ENCODE peak calls at places on chromosomes 3 and 15, in nine cellular contexts. K is SJSA1, H is thyroid gland, A is right cardiac atrium, X is body of pancreas, P is H7, E is HL-60, U is neural progenitor cell, Z is Peyer's patch. O is an unnamed sample. For H3K27me3, the result is how much of the 10 kb centered on the place peaks cover.

GRCh38 chr3:101070260-101071121 is 77.3 kb upstream of the ABI3BP start:
- DNase-seq in E (peak), A (peak), X (peak), U (peak), K (no peak), P (peak), Z (peak), H (peak), O (peak)

GRCh38 chr15:91535856-91536500 is 317.5 kb upstream of the SLCO3A1 start:
- DNase-seq in Z (no peak), A (no peak), E (no peak), H (no peak), U (no peak), K (no peak), X (no peak), P (no peak), O (no peak)

GRCh38 chr3:140296796-140297352 is 361.9 kb downstream of the CLSTN2 start:
- DNase-seq in X (no peak), U (no peak), Z (no peak), E (no peak), H (no peak), P (no peak), K (no peak), A (no peak), O (no peak)

GRCh38 chr15:99371180-99372103 is 120.2 kb downstream of the LRRC28 start:
- DNase-seq in A (no peak), P (no peak), H (no peak), E (no peak), X (no peak), Z (no peak), K (no peak), U (no peak), O (no peak)

GRCh38 chr15:68792901-68793766 is 27.6 kb downstream of the ANP32A start:
- DNase-seq in X (peak), P (no peak), A (peak), U (no peak), K (no peak), Z (peak), H (peak), E (no peak), O (no peak)

GRCh38 chr15:55372701-55373440 is 35.3 kb downstream of the CCPG1 start:
- DNase-seq in Z (no peak), K (no peak), X (no peak), P (no peak), H (no peak), U (no peak), E (no peak), A (no peak), O (no peak)

GRCh38 chr3:195559723-195560409 is 16.7 kb upstream of the PPP1R2 start:
- DNase-seq in A (no peak), H (no peak), E (no peak), X (peak), Z (no peak), U (no peak), P (no peak), K (no peak), O (no peak)

GRCh38 chr3:65153850-65154512 is 466.2 kb upstream of the ADAMTS9 start:
- DNase-seq in E (no peak), X (no peak), P (peak), A (no peak), Z (no peak), H (no peak), K (no peak), U (peak), O (no peak)

GRCh38 chr3:178485756-178486155 is 50.5 kb upstream of the KCNMB2 start:
- DNase-seq in E (no peak), P (no peak), Z (no peak), A (no peak), H (no peak), U (no peak), X (no peak), K (no peak), O (no peak)

GRCh38 chr3:127702151-127702578 is 29.4 kb downstream of the ABTB1 start:
- DNase-seq in K (no peak), E (no peak), H (no peak), X (no peak), Z (no peak), U (no peak), P (no peak), A (peak), O (peak)

GRCh38 chr3:153970735-153971347 is 150.3 kb upstream of the ARHGEF26 start:
- DNase-seq in X (no peak), Z (no peak), K (no peak), U (no peak), E (no peak), H (no peak), P (no peak), A (no peak), O (no peak)

GRCh38 chr3:18079739-18080138 is 337.3 kb upstream of the TBC1D5 start:
- DNase-seq in X (no peak), H (no peak), K (no peak), Z (no peak), P (no peak), U (no peak), A (no peak), E (peak), O (no peak)

GRCh38 chr3:171506743-171507319 is 46.6 kb upstream of the TNIK start:
- DNase-seq in K (no peak), E (no peak), U (no peak), X (no peak), P (no peak), Z (no peak), A (no peak), H (no peak), O (no peak)

GRCh38 chr15:100043069-100043641 is 298.6 kb downstream of the ADAMTS17 start:
- DNase-seq in E (peak), A (no peak), P (no peak), U (no peak), X (peak), K (peak), Z (no peak), H (no peak), O (no peak)

GRCh38 chr15:53378096-53378620 is 381.3 kb downstream of the WDR72 start:
- DNase-seq in Z (no peak), E (no peak), U (peak), X (no peak), A (no peak), P (no peak), H (no peak), K (no peak), O (no peak)

GRCh38 chr3:107062787-107063186 is 314.5 kb upstream of the CCDC54 start:
- DNase-seq in K (no peak), U (peak), Z (no peak), A (no peak), E (no peak), P (peak), H (no peak), X (no peak), O (no peak)

GRCh38 chr3:30368978-30369377 is 237.4 kb upstream of the TGFBR2 start:
- DNase-seq in U (no peak), E (no peak), H (no peak), P (no peak), X (no peak), A (no peak), Z (no peak), K (no peak), O (no peak)

GRCh38 chr3:134072881-134073582 is 43.3 kb upstream of the SLCO2A1 start:
- DNase-seq in Z (no peak), U (no peak), E (no peak), K (peak), P (no peak), H (no peak), A (no peak), X (no peak), O (no peak)

GRCh38 chr15:91572110-91572509 is 281.4 kb upstream of the SLCO3A1 start:
- DNase-seq in A (peak), E (no peak), Z (no peak), P (no peak), X (no peak), H (no peak), K (peak), U (no peak), O (peak)

GRCh38 chr3:25904248-25904647 is 114.4 kb downstream of the OXSM start:
- DNase-seq in K (no peak), H (no peak), Z (no peak), A (no peak), P (peak), E (no peak), U (peak), X (no peak), O (no peak)

GRCh38 chr3:133453383-133453782 is 53.5 kb downstream of the BFSP2 start:
- DNase-seq in E (no peak), Z (no peak), P (no peak), H (no peak), U (no peak), X (no peak), K (no peak), A (no peak), O (no peak)

GRCh38 chr3:111539351-111540331 is 2.4 kb upstream of the CD96 start:
- DNase-seq in A (peak), Z (peak), U (peak), E (no peak), H (peak), X (peak), P (peak), K (peak), O (peak)

GRCh38 chr3:133667118-133667517 is 5.4 kb upstream of the TOPBP1 start:
- DNase-seq in P (no peak), Z (no peak), U (no peak), A (no peak), E (no peak), X (no peak), K (no peak), H (no peak), O (no peak)

GRCh38 chr15:78177447-78177873 is 28.3 kb downstream of the IDH3A start:
- DNase-seq in A (peak), X (peak), Z (peak), U (peak), E (no peak), K (no peak), P (peak), H (peak), O (peak)

GRCh38 chr3:194939949-194940770 is 254.5 kb downstream of the FAM43A start:
- DNase-seq in P (no peak), X (no peak), A (no peak), Z (no peak), U (no peak), K (no peak), E (no peak), H (no peak), O (no peak)

GRCh38 chr15:65266469-65266868 is 20.2 kb downstream of the PARP16 start:
- DNase-seq in Z (no peak), U (no peak), A (no peak), H (no peak), P (no peak), K (no peak), X (no peak), E (no peak), O (no peak)

GRCh38 chr15:42138968-42139386 is 17.5 kb downstream of the PLA2G4F start:
- DNase-seq in U (no peak), K (no peak), H (no peak), P (no peak), Z (peak), X (no peak), A (no peak), E (no peak), O (no peak)

GRCh38 chr3:13083254-13083653 is 10.0 kb upstream of the IQSEC1 start:
- DNase-seq in A (no peak), Z (no peak), U (no peak), E (no peak), K (no peak), H (no peak), P (no peak), X (no peak), O (no peak)

GRCh38 chr3:147422226-147422933 is 13.2 kb downstream of the ZIC1 start:
- DNase-seq in A (no peak), P (no peak), U (peak), Z (no peak), H (no peak), K (no peak), X (no peak), E (no peak), O (no peak)

GRCh38 chr3:147419731-147420360 is 10.7 kb downstream of the ZIC1 start:
- DNase-seq in K (no peak), A (no peak), H (no peak), U (peak), X (no peak), Z (no peak), E (no peak), P (no peak), O (no peak)

GRCh38 chr3:147422934-147423599 is 13.9 kb downstream of the ZIC1 start:
- DNase-seq in A (no peak), H (no peak), Z (no peak), X (no peak), E (no peak), U (peak), K (no peak), P (peak), O (no peak)

GRCh38 chr3:147420361-147421183 is 11.4 kb downstream of the ZIC1 start:
- DNase-seq in P (peak), A (no peak), X (no peak), K (no peak), E (no peak), Z (no peak), H (no peak), U (peak), O (no peak)

GRCh38 chr3:147421184-147421912 is 12.2 kb downstream of the ZIC1 start:
- DNase-seq in P (peak), X (no peak), Z (no peak), U (peak), E (no peak), A (no peak), K (no peak), H (no peak), O (no peak)
- H3K27me3 ChIP-seq in P (half or more), X (under half), Z (under half), U (half or more), E (half or more), A (under half), K (under half), H (half or more), O (half or more)

DNA sequence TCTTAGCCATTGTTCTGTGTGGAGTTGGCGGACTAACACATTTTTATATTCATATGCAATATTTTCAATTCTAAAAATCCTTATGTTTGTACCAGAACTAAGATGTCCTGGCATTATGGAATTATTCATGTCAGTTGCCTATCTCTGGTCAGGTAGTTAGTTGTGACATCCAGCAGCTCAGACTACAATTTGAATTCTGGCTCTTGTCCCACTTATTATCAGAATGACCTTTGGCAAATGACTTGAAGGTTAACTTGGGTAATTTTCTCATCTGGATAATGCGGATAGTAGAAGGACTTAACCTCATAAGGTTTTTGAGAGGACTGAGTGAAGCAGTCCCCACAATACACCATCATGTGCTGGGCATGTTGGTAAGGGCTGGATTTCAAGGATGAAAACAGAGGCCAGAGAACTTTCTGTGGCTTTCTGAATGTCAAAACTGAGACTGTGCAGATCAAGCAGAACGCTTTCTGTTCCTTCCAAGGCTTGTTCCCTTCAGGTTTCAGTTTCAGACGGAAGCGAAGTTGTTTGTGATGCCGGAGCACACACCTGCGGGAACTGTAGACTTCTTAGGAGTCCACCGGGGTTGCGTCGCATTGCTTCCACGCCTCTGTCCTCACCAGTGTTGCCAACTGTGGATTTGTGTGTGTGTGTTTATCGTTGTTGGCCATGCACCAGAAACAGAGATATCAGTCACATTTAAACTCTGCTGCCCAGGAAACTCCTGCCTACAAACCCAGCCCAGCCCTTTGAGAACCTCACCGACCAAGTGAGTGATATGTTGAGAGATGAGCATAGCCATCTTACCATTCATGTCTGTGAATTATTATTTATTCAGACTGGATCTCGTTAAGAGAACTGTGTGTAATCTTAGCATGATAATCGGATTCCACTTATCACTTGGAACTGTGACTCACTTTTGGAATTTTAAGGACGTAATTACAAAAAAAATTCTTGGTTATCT is 76.0 kb downstream of the PTPRG start:
- DNase-seq in E (no peak), Z (peak), K (no peak), X (peak), H (peak), P (no peak), A (peak), U (no peak), O (peak)
- H3K27me3 ChIP-seq in E (under half), Z (under half), K (under half), X (under half), H (under half), P (under half), A (under half), U (under half), O (under half)

GRCh38 chr3:187939891-187940290 is 194.6 kb upstream of the BCL6 start:
- DNase-seq in H (no peak), X (no peak), U (no peak), E (no peak), Z (no peak), P (no peak), K (no peak), A (no peak), O (no peak)
- H3K27me3 ChIP-seq in H (under half), X (under half), U (under half), E (under half), Z (under half), P (under half), K (under half), A (under half), O (under half)

GRCh38 chr3:62371032-62371734 is 2.2 kb downstream of the FEZF2 start:
- DNase-seq in E (no peak), U (peak), P (peak), Z (no peak), X (no peak), K (no peak), A (no peak), H (no peak), O (no peak)
- H3K27me3 ChIP-seq in E (half or more), U (half or more), P (half or more), Z (under half), X (under half), K (half or more), A (under half), H (under half), O (half or more)

DNA sequence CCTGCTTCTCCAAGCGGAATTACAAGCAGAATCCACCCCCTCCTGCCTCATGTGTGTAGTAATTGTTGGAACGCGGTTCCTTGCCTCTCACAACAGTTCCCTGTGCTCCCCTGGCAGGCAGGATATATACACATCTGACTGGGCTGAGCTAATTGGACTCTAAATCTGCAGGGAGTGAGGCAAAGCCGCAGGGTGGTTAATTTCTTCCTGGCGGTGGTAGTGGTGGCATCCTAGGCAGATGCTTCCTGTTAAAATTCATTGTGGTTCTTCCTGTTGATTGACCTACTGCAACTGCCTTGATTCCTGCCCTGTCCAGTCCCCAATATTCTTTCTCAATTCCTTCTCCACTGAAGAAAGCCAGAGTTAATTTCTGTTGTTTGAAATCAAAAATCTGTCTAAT is 202.9 kb upstream of the PROK2 start:
- DNase-seq in Z (no peak), H (no peak), P (no peak), U (peak), E (no peak), X (no peak), K (no peak), A (no peak), O (no peak)
- H3K27me3 ChIP-seq in Z (under half), H (under half), P (under half), U (under half), E (under half), X (under half), K (under half), A (under half), O (under half)

GRCh38 chr3:161026612-161027217 is 78.4 kb downstream of the B3GALNT1 start:
- DNase-seq in A (no peak), X (no peak), P (no peak), U (no peak), Z (no peak), H (no peak), E (no peak), K (no peak), O (no peak)
- H3K27me3 ChIP-seq in A (under half), X (under half), P (under half), U (under half), Z (under half), H (under half), E (under half), K (under half), O (under half)

DNA sequence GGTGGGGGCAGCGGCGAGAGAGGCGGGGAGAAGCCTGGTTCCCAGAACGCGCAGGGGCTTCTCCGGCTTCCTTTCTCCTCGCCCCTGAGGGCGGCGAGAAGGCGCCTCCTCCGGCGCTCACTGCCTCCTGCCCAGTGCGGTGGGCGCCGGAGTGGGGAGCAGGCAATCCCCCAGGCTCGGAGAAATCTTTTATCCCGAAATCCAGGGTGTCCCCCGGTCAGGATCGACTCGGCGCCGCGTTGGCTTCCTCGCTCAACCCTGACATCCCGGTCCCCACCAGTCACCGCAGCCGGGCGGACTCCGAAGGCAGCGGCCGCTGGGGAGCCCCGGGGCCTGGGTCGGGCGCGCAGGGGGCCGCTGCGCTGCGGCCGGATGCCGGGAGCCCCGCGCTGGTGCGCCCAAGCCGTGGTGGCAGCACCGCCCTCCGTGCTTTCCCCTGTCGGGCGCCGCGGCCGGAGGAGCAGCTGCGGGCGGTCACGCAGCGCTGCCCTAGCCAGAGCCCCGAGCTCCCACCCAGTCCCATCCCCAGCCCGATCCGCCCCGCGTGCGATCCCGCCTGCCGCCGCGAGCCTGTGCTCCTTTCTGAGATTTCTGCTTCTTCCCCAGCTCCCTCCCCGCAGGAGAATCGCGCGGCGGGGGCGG is 827 bp upstream of the CACNA2D3 start:
- DNase-seq in Z (no peak), X (no peak), A (peak), K (no peak), U (peak), H (peak), P (no peak), E (no peak), O (peak)
- H3K27me3 ChIP-seq in Z (under half), X (under half), A (under half), K (half or more), U (half or more), H (under half), P (half or more), E (half or more), O (under half)

GRCh38 chr3:187979543-187979942 is 174.4 kb upstream of the LPP start:
- DNase-seq in U (no peak), X (no peak), A (no peak), P (no peak), Z (no peak), E (no peak), K (no peak), H (no peak), O (no peak)
- H3K27me3 ChIP-seq in U (under half), X (under half), A (under half), P (under half), Z (under half), E (under half), K (under half), H (under half), O (under half)

GRCh38 chr3:7650466-7650865 is 789.6 kb downstream of the GRM7 start:
- DNase-seq in K (no peak), X (no peak), U (no peak), P (no peak), H (no peak), Z (no peak), E (no peak), A (no peak), O (no peak)

GRCh38 chr3:7646851-7647250 is 785.9 kb downstream of the GRM7 start:
- DNase-seq in X (no peak), U (no peak), E (no peak), H (no peak), K (no peak), P (no peak), A (no peak), Z (no peak), O (no peak)

GRCh38 chr3:7651213-7651612 is 790.3 kb downstream of the GRM7 start:
- DNase-seq in K (no peak), U (no peak), Z (no peak), E (no peak), X (no peak), A (no peak), H (no peak), P (no peak), O (no peak)
- H3K27me3 ChIP-seq in K (under half), U (under half), Z (under half), E (under half), X (under half), A (under half), H (under half), P (under half), O (under half)

O was measured in heart right ventricle.